ENCODE peak calls at places on chromosomes 4 and X, in ten cellular contexts. C, A, M, S, L, Y, V, E, O and R are unnamed samples. For H3K4me1, the result is how much of the 10 kb centered on the place peaks cover.

GRCh38 chr4:146675171-146675570 is 36.5 kb downstream of the POU4F2 start:
- DNase-seq in E (no peak), C (no peak), V (no peak), S (no peak), L (no peak), M (no peak), A (no peak), Y (no peak), O (no peak), R (no peak)

GRCh38 chr4:152534541-152535231 is 1.2 kb downstream of the FBXW7 start:
- DNase-seq in M (peak), V (peak), S (peak), L (peak), O (peak), Y (peak), E (no peak), A (peak), C (peak), R (peak)

GRCh38 chrX:85914431-85914830 is 132.9 kb downstream of the CHM start:
- DNase-seq in C (no peak), V (no peak), E (no peak), S (no peak), O (no peak), Y (no peak), A (no peak), M (no peak), L (no peak), R (no peak)

GRCh38 chr4:176492648-176493302 is 173.0 kb downstream of the SPCS3 start:
- DNase-seq in Y (no peak), O (no peak), C (no peak), M (no peak), V (no peak), S (no peak), E (no peak), L (no peak), A (no peak), R (no peak)

GRCh38 chr4:7799306-7799705 is 140.4 kb downstream of the AFAP1 start:
- DNase-seq in A (no peak), L (no peak), Y (no peak), E (no peak), S (no peak), M (no peak), O (no peak), C (no peak), V (no peak), R (no peak)

GRCh38 chr4:98919996-98920395 is 8.9 kb downstream of the EIF4E start:
- DNase-seq in O (no peak), Y (no peak), E (no peak), A (no peak), C (no peak), S (no peak), M (no peak), V (no peak), L (no peak), R (no peak)

GRCh38 chr4:151045907-151046306 is 30.8 kb upstream of the LRBA start:
- DNase-seq in L (no peak), A (peak), Y (peak), C (no peak), E (no peak), M (peak), S (no peak), V (no peak), O (no peak), R (peak)

GRCh38 chrX:2889045-2889605 is 40.0 kb downstream of the ARSD start:
- DNase-seq in A (no peak), M (no peak), L (no peak), O (no peak), S (no peak), Y (no peak), E (no peak), C (no peak), V (no peak), R (no peak)

GRCh38 chr4:87848622-87849351 is 16.0 kb downstream of the MEPE start:
- DNase-seq in A (peak), O (peak), M (peak), S (peak), L (peak), Y (peak), E (peak), V (no peak), C (peak), R (peak)

GRCh38 chr4:6641164-6641970 is 882 bp downstream of the MRFAP1 start:
- DNase-seq in O (peak), C (peak), A (no peak), S (peak), V (peak), E (no peak), Y (peak), M (peak), L (peak), R (peak)

GRCh38 chr4:110840221-110840654 is 217.4 kb upstream of the PITX2 start:
- DNase-seq in A (no peak), Y (no peak), O (no peak), S (no peak), L (no peak), E (no peak), M (no peak), V (no peak), C (no peak), R (no peak)

DNA sequence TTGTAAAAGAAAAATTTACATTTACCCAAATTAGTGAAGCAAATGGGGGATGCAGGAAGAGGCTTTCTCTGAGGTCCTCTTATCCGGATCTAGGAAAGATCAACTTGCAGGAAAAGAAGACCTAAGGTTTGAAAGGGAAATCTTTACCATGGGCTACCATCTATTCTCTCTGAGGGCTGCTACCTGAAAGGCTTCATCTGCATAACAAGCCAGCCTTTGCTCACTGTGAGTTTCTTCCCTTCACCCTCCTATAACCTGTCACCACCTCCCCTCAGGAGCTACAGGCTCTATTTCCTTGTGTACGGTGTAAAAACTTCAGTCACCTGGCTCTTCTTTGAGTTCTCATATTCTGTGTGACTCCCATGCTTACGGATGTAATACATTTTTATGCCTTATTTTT is 118.6 kb upstream of the BEND4 start:
- DNase-seq in M (no peak), V (no peak), O (no peak), C (no peak), L (no peak), A (peak), Y (no peak), S (no peak), E (no peak), R (no peak)
- H3K27ac ChIP-seq in M (no peak), V (no peak), O (no peak), C (no peak), L (no peak), A (peak), Y (no peak), S (no peak), E (no peak), R (no peak)

GRCh38 chrX:46256875-46257274 is 288.3 kb downstream of the ZNF674 start:
- DNase-seq in S (no peak), A (no peak), O (no peak), V (no peak), Y (no peak), L (no peak), E (no peak), C (no peak), M (no peak), R (no peak)
- H3K4me1 ChIP-seq in S (under half), A (under half), O (under half), V (under half), Y (under half), L (under half), E (under half), C (under half), M (under half), R (under half)

GRCh38 chr4:79603681-79604080 is 195.7 kb upstream of the GK2 start:
- DNase-seq in E (no peak), V (no peak), Y (no peak), L (no peak), M (no peak), S (no peak), C (no peak), O (no peak), A (no peak), R (peak)

GRCh38 chr4:79598801-79599200 is 190.8 kb upstream of the GK2 start:
- DNase-seq in C (no peak), E (no peak), O (no peak), L (no peak), M (no peak), V (no peak), S (no peak), Y (no peak), A (no peak), R (no peak)

GRCh38 chr4:79597266-79597665 is 189.2 kb upstream of the GK2 start:
- DNase-seq in M (no peak), V (no peak), A (no peak), C (no peak), L (no peak), Y (no peak), S (no peak), E (no peak), O (no peak), R (no peak)

GRCh38 chr4:79598214-79598613 is 190.2 kb upstream of the GK2 start:
- DNase-seq in E (no peak), O (no peak), M (no peak), S (no peak), C (no peak), L (no peak), Y (no peak), V (no peak), A (no peak), R (no peak)

DNA sequence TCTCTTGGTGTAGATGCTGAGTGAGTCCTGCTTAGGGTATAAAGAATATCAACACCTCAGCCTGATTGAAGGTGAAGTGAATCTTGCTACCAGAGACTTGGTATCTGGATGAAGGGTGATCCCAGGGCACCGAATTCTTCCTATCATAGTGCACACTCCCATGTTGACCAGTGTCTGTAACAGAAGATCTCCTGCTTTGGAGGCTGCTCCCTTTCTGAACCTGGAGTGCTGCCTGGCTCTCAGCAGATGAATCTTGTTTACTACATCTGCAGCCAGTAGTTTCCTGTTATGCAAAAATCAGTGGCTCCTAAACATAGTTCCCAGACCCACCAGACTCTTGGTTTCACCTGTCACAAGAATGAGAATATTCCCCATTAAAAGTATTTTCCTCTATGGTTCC is 191.7 kb upstream of the GK2 start:
- DNase-seq in L (no peak), O (no peak), V (no peak), S (no peak), M (no peak), E (no peak), A (no peak), C (no peak), Y (no peak), R (no peak)
- H3K27ac ChIP-seq in L (no peak), O (no peak), V (no peak), S (no peak), M (no peak), E (peak), A (no peak), C (no peak), Y (no peak), R (no peak)

DNA sequence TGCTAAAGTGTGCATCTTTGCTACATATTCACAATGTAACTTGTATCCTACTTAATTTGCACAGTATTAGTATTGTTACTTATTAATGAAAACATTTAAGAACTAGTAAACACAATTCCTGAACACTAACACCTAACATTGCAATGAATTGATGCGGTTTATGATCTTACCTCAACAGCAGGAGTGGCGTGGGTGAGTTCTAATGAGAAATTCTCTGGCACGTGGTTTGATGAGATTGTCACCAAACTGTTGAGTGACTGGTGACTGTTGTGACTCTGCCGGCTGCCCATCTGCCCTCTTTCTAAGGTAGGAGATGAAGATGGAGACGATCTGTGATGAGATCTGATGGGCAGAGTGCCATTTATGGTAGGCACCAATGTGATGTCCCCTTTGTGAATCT is 2.9 kb downstream of the PCDH18 start:
- DNase-seq in A (no peak), L (no peak), Y (no peak), S (no peak), O (no peak), M (no peak), E (no peak), C (no peak), V (no peak), R (no peak)
- H3K4me1 ChIP-seq in A (under half), L (under half), Y (under half), S (under half), O (under half), M (under half), E (under half), C (under half), V (under half), R (under half)

GRCh38 chr4:114773341-114773740 is 174.7 kb downstream of the UGT8 start:
- DNase-seq in O (no peak), C (no peak), S (no peak), L (no peak), V (no peak), Y (no peak), M (no peak), A (no peak), E (no peak), R (no peak)

DNA sequence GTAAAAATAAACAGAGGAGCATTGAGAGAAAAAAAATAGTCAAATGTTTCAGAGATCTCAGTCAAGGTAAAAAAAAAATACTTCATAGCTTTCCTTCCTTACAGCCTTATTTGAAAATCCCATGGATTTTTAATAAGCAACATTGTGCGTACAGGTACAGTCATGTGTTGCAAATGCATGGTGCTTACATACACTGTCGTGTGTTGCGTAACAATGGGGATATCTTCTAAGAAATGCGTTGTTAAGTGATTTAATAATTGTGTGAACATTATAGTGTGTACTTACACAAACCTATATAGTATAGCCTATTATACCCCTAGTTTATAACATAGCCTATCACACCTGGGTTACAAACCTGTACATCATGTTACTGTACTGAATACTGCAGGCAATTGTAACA is 172.0 kb downstream of the UGT8 start:
- DNase-seq in O (no peak), E (no peak), M (no peak), A (no peak), C (no peak), V (no peak), Y (no peak), L (no peak), S (no peak), R (no peak)
- H3K27ac ChIP-seq in O (no peak), E (no peak), M (no peak), A (no peak), C (no peak), V (no peak), Y (no peak), L (no peak), S (no peak), R (no peak)

GRCh38 chr4:185119927-185120630 is 23.0 kb upstream of the SLC25A4 start:
- DNase-seq in L (peak), O (no peak), Y (peak), M (no peak), S (no peak), A (no peak), V (no peak), C (no peak), E (no peak), R (no peak)
- H3K4me1 ChIP-seq in L (under half), O (under half), Y (under half), M (under half), S (under half), A (under half), V (under half), C (under half), E (under half), R (under half)